ENCODE peak calls at places on chromosomes 6 and 20, in four cellular contexts. I, X, B and Q are unnamed samples.

GRCh38 chr6:132659082-132659481 is at the start of gene TAAR1:
- DNase-seq in I (no peak), X (no peak), B (no peak), Q (no peak)

GRCh38 chr6:8939615-8940014 is 504.3 kb upstream of the SLC35B3 start:
- DNase-seq in I (no peak), X (no peak), B (no peak), Q (no peak)

GRCh38 chr6:155126727-155127439 is 131.8 kb downstream of the TIAM2 start:
- DNase-seq in I (peak; percentile 95), X (peak; percentile 82), B (peak; percentile 26), Q (peak; percentile 84)

GRCh38 chr20:58342104-58342945 is 32.8 kb downstream of the RAB22A start:
- DNase-seq in I (peak; percentile 71), X (no peak), B (peak; percentile 94), Q (peak; percentile 73)

GRCh38 chr6:159389695-159390094 is 220.5 kb downstream of the FNDC1 start:
- DNase-seq in I (no peak), X (no peak), B (no peak), Q (no peak)

GRCh38 chr6:165206798-165207197 is 102.6 kb downstream of the C6orf118 start:
- DNase-seq in I (no peak), X (no peak), B (no peak), Q (no peak)

GRCh38 chr6:2225422-2226392 is 19.7 kb downstream of the GMDS start:
- DNase-seq in I (no peak), X (no peak), B (peak; percentile 25), Q (no peak)

GRCh38 chr6:143053856-143054255 is 6.8 kb upstream of the AIG1 start:
- DNase-seq in I (no peak), X (no peak), B (no peak), Q (no peak)

GRCh38 chr6:116035616-116036015 is 25.1 kb downstream of the FRK start:
- DNase-seq in I (no peak), X (no peak), B (no peak), Q (no peak)

GRCh38 chr6:9623985-9624384 is 790.9 kb downstream of the TFAP2A start:
- DNase-seq in I (peak; percentile 81), X (no peak), B (no peak), Q (peak; percentile 28)

GRCh38 chr20:47502801-47503239 is 1.1 kb downstream of the NCOA3 start:
- DNase-seq in I (peak; percentile 33), X (no peak), B (peak; percentile 64), Q (peak; percentile 33)

GRCh38 chr20:64110411-64111068 is 3.2 kb upstream of the NPBWR2 start:
- DNase-seq in I (no peak), X (no peak), B (no peak), Q (no peak)

GRCh38 chr6:156379946-156380707 is 397.1 kb upstream of the ARID1B start:
- DNase-seq in I (peak; percentile 68), X (peak; percentile 16), B (no peak), Q (peak; percentile 7)

GRCh38 chr6:169424821-169425240 is 171.2 kb upstream of the THBS2 start:
- DNase-seq in I (no peak), X (peak; percentile 91), B (no peak), Q (no peak)

GRCh38 chr20:64115171-64115911 is 8.0 kb upstream of the NPBWR2 start:
- DNase-seq in I (no peak), X (peak; percentile 3), B (no peak), Q (no peak)

GRCh38 chr20:22180244-22180643 is 404.1 kb downstream of the FOXA2 start:
- DNase-seq in I (no peak), X (no peak), B (peak; percentile 11), Q (no peak)

GRCh38 chr20:34604980-34605788 is 46.7 kb downstream of the MAP1LC3A start:
- DNase-seq in I (peak; percentile 20), X (peak; percentile 77), B (no peak), Q (no peak)

GRCh38 chr6:154319231-154319858 is 37.3 kb downstream of the IPCEF1 start:
- DNase-seq in I (peak; percentile 70), X (no peak), B (no peak), Q (peak; percentile 70)

GRCh38 chr6:107689190-107689589 is 134.9 kb downstream of the SCML4 start:
- DNase-seq in I (no peak), X (no peak), B (no peak), Q (no peak)

GRCh38 chr20:50338479-50339195 is 148.0 kb downstream of the CEBPB start:
- DNase-seq in I (peak; percentile 59), X (peak; percentile 56), B (no peak), Q (no peak)

GRCh38 chr6:86193821-86194220 is 551.1 kb upstream of the SYNCRIP start:
- DNase-seq in I (no peak), X (no peak), B (no peak), Q (no peak)

GRCh38 chr6:167500961-167501360 is 176.1 kb downstream of the TTLL2 start:
- DNase-seq in I (no peak), X (no peak), B (no peak), Q (no peak)

GRCh38 chr6:93644611-93645010 is 225.3 kb upstream of the EPHA7 start:
- DNase-seq in I (no peak), X (no peak), B (no peak), Q (no peak)

GRCh38 chr20:1631309-1632227 is 11.8 kb upstream of the SIRPB1 start:
- DNase-seq in I (peak; percentile 57), X (no peak), B (no peak), Q (no peak)

GRCh38 chr6:159249150-159249549 is 80.0 kb downstream of the FNDC1 start:
- DNase-seq in I (peak; percentile 55), X (no peak), B (no peak), Q (no peak)

GRCh38 chr6:148535976-148536375 is 193.3 kb downstream of the SASH1 start:
- DNase-seq in I (peak; percentile 81), X (no peak), B (no peak), Q (peak; percentile 88)

GRCh38 chr6:52514514-52514913 is 62.3 kb downstream of the TRAM2 start:
- DNase-seq in I (peak; percentile 65), X (no peak), B (peak; percentile 65), Q (peak; percentile 64)

GRCh38 chr6:94341173-94341572 is 921.8 kb upstream of the EPHA7 start:
- DNase-seq in I (no peak), X (no peak), B (no peak), Q (no peak)

GRCh38 chr20:48921883-48922867 is 664 bp downstream of the ARFGEF2 start:
- DNase-seq in I (peak; percentile 26), X (peak; percentile 61), B (peak; percentile 83), Q (peak; percentile 22)

GRCh38 chr6:142781124-142781523 is 163.9 kb downstream of the HIVEP2 start:
- DNase-seq in I (peak; percentile 18), X (no peak), B (no peak), Q (no peak)

GRCh38 chr6:108589244-108589730 is 28.6 kb downstream of the FOXO3 start:
- DNase-seq in I (peak; percentile 56), X (peak; percentile 42), B (peak; percentile 93), Q (peak; percentile 56)

GRCh38 chr6:93474733-93475179 is 55.4 kb upstream of the EPHA7 start:
- DNase-seq in I (no peak), X (no peak), B (no peak), Q (no peak)

GRCh38 chr6:30259140-30260035 is 46.2 kb upstream of the TRIM26 start:
- DNase-seq in I (peak; percentile 68), X (peak; percentile 78), B (peak; percentile 93), Q (peak; percentile 66)

GRCh38 chr6:30265166-30265565 is 52.0 kb upstream of the TRIM26 start:
- DNase-seq in I (peak; percentile 26), X (no peak), B (no peak), Q (no peak)

GRCh38 chr20:18907353-18907752 is 93.8 kb downstream of the SCP2D1 start:
- DNase-seq in I (no peak), X (no peak), B (no peak), Q (no peak)

GRCh38 chr20:36215778-36216177 is 20.5 kb upstream of the AAR2 start:
- DNase-seq in I (no peak), X (no peak), B (no peak), Q (no peak)
- TF ChIP-seq CTCF in I (no peak), X (no peak), B (no peak), Q (no peak)

DNA sequence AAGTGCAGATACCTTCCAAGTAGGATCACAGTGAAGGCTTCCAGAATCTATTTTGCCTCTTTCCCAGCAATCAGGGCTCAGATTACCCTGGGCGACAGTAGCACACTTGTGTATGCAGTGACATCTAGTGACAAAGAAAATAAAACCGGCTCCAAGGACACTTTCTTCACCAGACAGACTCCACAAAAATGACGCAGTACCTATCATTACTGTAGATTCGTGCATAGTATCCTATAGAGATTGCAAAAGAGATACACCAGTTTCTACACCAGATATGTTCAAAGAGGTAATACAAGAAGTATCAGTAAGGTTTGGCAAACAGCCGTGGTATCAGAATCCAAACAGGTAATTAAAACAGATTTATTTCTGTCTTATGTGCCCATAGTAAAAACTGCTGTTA is 600.3 kb upstream of the JAG1 start:
- DNase-seq in I (peak; percentile 47), X (peak; percentile 46), B (peak; percentile 73), Q (peak; percentile 65)
- TF ChIP-seq CTCF in I (peak; percentile 54), X (peak; percentile 70), B (peak; percentile 86), Q (peak; percentile 76)

GRCh38 chr20:5825136-5825719 is 75.0 kb downstream of the SHLD1 start:
- DNase-seq in I (no peak), X (no peak), B (no peak), Q (no peak)
- TF ChIP-seq CTCF in I (no peak), X (peak; percentile 7), B (no peak), Q (no peak)

DNA sequence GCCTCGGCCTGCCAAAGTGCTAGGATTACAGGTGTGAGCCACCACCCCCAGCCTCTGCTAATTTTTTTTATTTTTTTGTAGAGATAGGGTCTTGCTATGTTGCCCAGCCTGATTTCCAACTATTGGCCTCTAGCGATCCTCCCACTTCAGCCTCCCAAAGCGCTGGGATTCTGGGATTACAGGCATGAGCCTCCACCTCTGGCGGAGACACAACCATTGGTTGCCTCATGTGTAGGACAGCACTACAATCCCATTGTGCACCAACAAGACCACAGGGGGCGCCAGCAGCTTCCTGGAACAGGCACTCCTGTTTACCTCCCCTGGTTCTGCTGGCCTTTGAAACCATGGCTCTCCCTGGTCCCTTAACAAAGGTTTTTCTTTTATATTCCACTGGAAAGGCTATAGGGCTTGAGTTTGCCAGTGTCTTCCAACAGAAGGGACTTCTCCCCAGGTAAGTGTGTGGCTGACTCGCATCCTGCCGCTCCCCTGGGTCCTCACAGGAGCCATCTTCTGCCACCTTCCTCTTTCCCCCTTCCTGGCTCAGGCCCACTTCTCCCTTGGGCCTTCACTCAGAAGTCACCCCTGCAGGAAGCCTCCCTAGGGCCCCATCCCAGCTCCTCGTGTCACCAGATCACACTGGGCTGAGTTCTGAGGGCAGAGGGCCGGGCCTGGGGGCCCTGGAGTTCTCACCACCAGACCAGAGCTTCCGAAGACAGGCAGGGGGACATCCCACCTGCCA is 39.2 kb upstream of the TLDC2 start:
- DNase-seq in I (no peak), X (peak; percentile 73), B (no peak), Q (peak; percentile 36)
- TF ChIP-seq CTCF in I (peak; percentile 30), X (peak; percentile 44), B (no peak), Q (peak; percentile 74)

GRCh38 chr20:33393609-33394008 is 7.7 kb downstream of the CDK5RAP1 start:
- DNase-seq in I (no peak), X (no peak), B (no peak), Q (peak; percentile 55)

GRCh38 chr20:33392016-33392415 is 9.3 kb downstream of the CDK5RAP1 start:
- DNase-seq in I (peak; percentile 73), X (no peak), B (no peak), Q (peak; percentile 76)

GRCh38 chr20:33399924-33400323 is 1.4 kb downstream of the CDK5RAP1 start:
- DNase-seq in I (no peak), X (no peak), B (no peak), Q (no peak)

DNA sequence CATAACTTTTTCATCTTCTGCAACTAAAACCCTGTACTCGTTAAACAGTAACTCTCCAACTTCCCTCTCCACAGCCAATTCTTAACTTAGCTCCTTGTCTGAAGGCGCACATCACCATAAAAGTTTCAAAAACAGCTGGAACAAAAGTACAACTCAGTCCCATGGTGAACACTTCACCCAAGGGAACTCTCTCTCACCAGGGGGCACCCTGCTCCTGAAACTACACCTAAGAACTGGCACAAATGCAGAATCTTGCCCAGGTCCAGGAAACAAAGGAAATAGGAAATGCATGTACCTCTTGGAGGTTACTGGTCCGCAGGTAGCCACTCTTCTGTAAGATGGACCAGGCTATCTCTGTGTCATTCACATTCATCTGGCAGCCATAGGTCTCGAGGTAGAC is 6.6 kb downstream of the CDK5RAP1 start:
- DNase-seq in I (no peak), X (no peak), B (no peak), Q (no peak)
- TF ChIP-seq CTCF in I (no peak), X (no peak), B (no peak), Q (peak; percentile 45)